ENCODE peak calls at places on chromosomes 12 and 14, in four cellular contexts. One of them, this sample, is unnamed.

GRCh38 chr14:24062216-24062980 is 9.0 kb upstream of the CPNE6 start:
- DNase-seq in GM12878: no peak
- DNase-seq in SK-N-SH: peak; percentile 5
- DNase-seq in HepG2: no peak
- DNase-seq in this sample: no peak

GRCh38 chr12:10408842-10409241 is 715 bp downstream of the KLRC4 start:
- DNase-seq in GM12878: no peak
- DNase-seq in SK-N-SH: no peak
- DNase-seq in HepG2: no peak
- DNase-seq in this sample: no peak

GRCh38 chr14:65599375-65599774 is 186.8 kb downstream of the FUT8 start:
- DNase-seq in SK-N-SH: no peak
- DNase-seq in GM12878: no peak
- DNase-seq in HepG2: no peak
- DNase-seq in this sample: no peak

GRCh38 chr12:3207858-3208257 is 130.7 kb downstream of the TSPAN9 start:
- DNase-seq in SK-N-SH: no peak
- DNase-seq in HepG2: peak; percentile 61
- DNase-seq in GM12878: no peak
- DNase-seq in this sample: no peak

GRCh38 chr12:50285253-50285652 is 1.9 kb upstream of the LIMA1 start:
- DNase-seq in SK-N-SH: no peak
- DNase-seq in GM12878: no peak
- DNase-seq in HepG2: no peak
- DNase-seq in this sample: no peak

GRCh38 chr14:51776102-51776894 is 84.1 kb upstream of the GNG2 start:
- DNase-seq in GM12878: no peak
- DNase-seq in SK-N-SH: peak; percentile 87
- DNase-seq in HepG2: peak; percentile 52
- DNase-seq in this sample: peak; percentile 56

GRCh38 chr12:6957741-6958608 is 6.8 kb downstream of the PTPN6 start:
- DNase-seq in GM12878: no peak
- DNase-seq in SK-N-SH: no peak
- DNase-seq in HepG2: no peak
- DNase-seq in this sample: no peak

GRCh38 chr12:76010732-76011458 is 20.7 kb downstream of the PHLDA1 start:
- DNase-seq in GM12878: no peak
- DNase-seq in SK-N-SH: no peak
- DNase-seq in HepG2: peak; percentile 81
- DNase-seq in this sample: no peak

GRCh38 chr12:60072911-60073310 is 477.1 kb downstream of the SLC16A7 start:
- DNase-seq in GM12878: no peak
- DNase-seq in SK-N-SH: no peak
- DNase-seq in HepG2: no peak
- DNase-seq in this sample: no peak

GRCh38 chr14:44453433-44454171 is 53.5 kb downstream of the FSCB start:
- DNase-seq in SK-N-SH: no peak
- DNase-seq in GM12878: no peak
- DNase-seq in HepG2: no peak
- DNase-seq in this sample: peak; percentile 66

GRCh38 chr12:52203126-52203921 is 11.5 kb upstream of the KRT80 start:
- DNase-seq in SK-N-SH: peak; percentile 63
- DNase-seq in HepG2: peak; percentile 63
- DNase-seq in GM12878: no peak
- DNase-seq in this sample: peak; percentile 80

GRCh38 chr14:100117647-100118376 is 41.6 kb downstream of the DEGS2 start:
- DNase-seq in HepG2: no peak
- DNase-seq in GM12878: no peak
- DNase-seq in SK-N-SH: no peak
- DNase-seq in this sample: no peak

DNA sequence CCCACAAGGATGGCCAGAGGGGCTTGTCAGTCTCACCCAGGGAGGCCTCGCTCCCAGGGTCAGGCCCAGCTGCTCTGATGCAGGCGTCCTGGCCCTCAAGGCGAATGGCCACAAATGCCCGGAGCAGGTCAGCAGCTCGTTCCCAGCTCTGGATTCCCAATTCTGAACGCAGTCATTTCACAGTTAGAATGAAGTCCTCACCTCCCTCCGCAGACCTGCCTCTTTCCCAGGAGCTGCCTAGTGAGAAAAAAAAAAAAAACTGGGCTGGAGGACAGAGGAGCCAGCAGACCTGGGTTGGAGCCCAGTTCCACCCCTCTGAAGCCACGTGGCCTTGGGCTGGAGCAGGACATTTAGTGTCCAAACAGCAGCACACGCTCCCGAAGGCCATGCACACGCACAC is 62.2 kb upstream of the DIO3 start:
- DNase-seq in GM12878: no peak
- DNase-seq in SK-N-SH: no peak
- DNase-seq in HepG2: no peak
- DNase-seq in this sample: no peak
- TF ChIP-seq JUND in GM12878: no peak
- TF ChIP-seq JUND in SK-N-SH: no peak
- TF ChIP-seq JUND in HepG2: no peak
- TF ChIP-seq JUND in this sample: no peak

GRCh38 chr12:106901276-106901675 is 54.4 kb upstream of the TMEM263 start:
- DNase-seq in SK-N-SH: no peak
- DNase-seq in HepG2: no peak
- DNase-seq in GM12878: no peak
- DNase-seq in this sample: no peak

GRCh38 chr12:106902053-106902452 is 53.7 kb upstream of the TMEM263 start:
- DNase-seq in SK-N-SH: no peak
- DNase-seq in HepG2: no peak
- DNase-seq in GM12878: no peak
- DNase-seq in this sample: no peak

GRCh38 chr12:106906715-106907114 is 49.0 kb upstream of the TMEM263 start:
- DNase-seq in SK-N-SH: no peak
- DNase-seq in GM12878: no peak
- DNase-seq in HepG2: no peak
- DNase-seq in this sample: no peak

GRCh38 chr12:106900554-106900953 is 55.2 kb upstream of the TMEM263 start:
- DNase-seq in GM12878: no peak
- DNase-seq in SK-N-SH: no peak
- DNase-seq in HepG2: no peak
- DNase-seq in this sample: no peak

DNA sequence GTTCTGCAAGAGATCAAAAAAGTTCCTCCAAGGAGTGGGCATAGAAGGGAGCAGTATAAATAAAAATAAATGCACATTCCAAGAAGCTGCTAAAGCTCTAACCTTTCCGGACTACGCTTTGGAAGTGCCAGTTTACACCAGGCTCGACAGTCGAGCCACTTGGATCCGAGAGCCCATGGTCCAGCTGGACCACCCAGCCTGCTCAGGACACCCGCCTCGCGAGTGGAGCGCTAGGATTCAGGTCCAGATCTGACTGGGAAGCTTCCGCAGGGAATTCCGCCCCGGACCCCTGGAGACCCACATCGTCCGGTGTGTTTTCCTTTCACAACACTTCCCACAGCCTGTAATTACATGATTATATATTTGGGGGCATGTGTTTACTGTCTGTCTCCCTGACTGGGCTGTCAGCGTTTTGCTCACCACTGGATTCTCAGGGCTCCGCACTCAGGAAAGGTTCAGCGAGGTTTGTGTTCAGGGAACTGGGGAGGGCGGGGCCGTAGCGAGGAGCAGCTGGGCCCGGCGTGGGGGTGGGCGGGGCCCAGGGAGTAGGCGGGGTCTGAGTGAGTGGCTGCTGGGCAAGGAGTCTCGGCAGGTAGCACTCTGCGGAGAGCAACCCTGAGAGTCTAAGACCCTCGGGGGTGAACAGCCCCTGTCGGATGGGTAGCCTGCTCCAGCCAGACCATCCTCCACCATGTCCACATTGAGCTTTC is 52.3 kb upstream of the TMEM263 start:
- DNase-seq in GM12878: no peak
- DNase-seq in SK-N-SH: peak; percentile 87
- DNase-seq in HepG2: peak; percentile 33
- DNase-seq in this sample: peak; percentile 83
- TF ChIP-seq JUND in GM12878: no peak
- TF ChIP-seq JUND in SK-N-SH: no peak
- TF ChIP-seq JUND in HepG2: no peak
- TF ChIP-seq JUND in this sample: no peak

GRCh38 chr14:54120260-54120659 is 163.6 kb upstream of the BMP4 start:
- DNase-seq in HepG2: no peak
- DNase-seq in SK-N-SH: no peak
- DNase-seq in GM12878: no peak
- DNase-seq in this sample: no peak

GRCh38 chr14:54125109-54125508 is 168.5 kb upstream of the BMP4 start:
- DNase-seq in SK-N-SH: no peak
- DNase-seq in HepG2: no peak
- DNase-seq in GM12878: no peak
- DNase-seq in this sample: no peak

GRCh38 chr14:54117924-54118323 is 161.3 kb upstream of the BMP4 start:
- DNase-seq in GM12878: no peak
- DNase-seq in HepG2: peak; percentile 72
- DNase-seq in SK-N-SH: no peak
- DNase-seq in this sample: no peak

GRCh38 chr14:54123836-54124235 is 167.2 kb upstream of the BMP4 start:
- DNase-seq in HepG2: no peak
- DNase-seq in SK-N-SH: no peak
- DNase-seq in GM12878: no peak
- DNase-seq in this sample: no peak

GRCh38 chr14:54121461-54121860 is 164.8 kb upstream of the BMP4 start:
- DNase-seq in SK-N-SH: no peak
- DNase-seq in HepG2: no peak
- DNase-seq in GM12878: no peak
- DNase-seq in this sample: no peak
- TF ChIP-seq JUND in SK-N-SH: no peak
- TF ChIP-seq JUND in HepG2: no peak
- TF ChIP-seq JUND in GM12878: no peak
- TF ChIP-seq JUND in this sample: no peak

DNA sequence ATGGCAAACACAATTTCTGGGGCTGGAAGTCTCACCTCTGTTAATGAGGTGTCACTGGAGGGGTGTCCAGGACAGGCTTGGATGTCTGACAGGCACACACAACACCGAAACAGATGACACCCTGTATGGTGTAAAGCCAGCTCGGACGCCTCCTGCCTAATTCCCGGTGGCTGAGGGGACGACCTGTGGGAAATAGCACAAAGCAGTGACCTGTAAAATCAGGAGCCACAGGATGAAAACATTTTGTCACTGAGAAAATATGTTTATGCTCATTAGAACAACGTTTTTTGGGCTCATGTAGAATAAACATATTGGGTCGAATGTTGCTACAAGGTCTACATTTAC is 285.0 kb upstream of the RTL1 start:
- DNase-seq in GM12878: no peak
- DNase-seq in HepG2: no peak
- DNase-seq in SK-N-SH: peak; percentile 4
- DNase-seq in this sample: no peak
- TF ChIP-seq JUND in GM12878: no peak
- TF ChIP-seq JUND in HepG2: no peak
- TF ChIP-seq JUND in SK-N-SH: no peak
- TF ChIP-seq JUND in this sample: no peak

DNA sequence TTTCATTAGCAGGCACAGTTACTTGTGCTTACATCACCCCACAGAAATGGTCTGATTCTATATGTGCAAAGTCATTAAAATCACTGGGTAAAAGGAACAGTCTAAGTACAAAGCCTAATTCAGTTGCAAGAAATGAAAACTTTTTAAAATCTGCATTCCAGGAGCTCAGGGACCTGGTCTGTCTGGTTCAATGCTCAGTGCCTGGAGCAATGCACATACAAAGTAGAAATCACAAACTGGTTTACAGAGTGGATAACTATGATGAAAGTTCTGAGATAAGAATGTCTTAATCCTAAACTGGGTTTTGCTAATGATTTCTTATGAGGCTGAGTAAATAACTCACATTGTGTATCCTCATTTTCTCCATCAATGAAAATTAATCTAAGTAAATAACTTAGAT is 28.7 kb downstream of the LMNTD1 start:
- DNase-seq in GM12878: no peak
- DNase-seq in SK-N-SH: no peak
- DNase-seq in HepG2: no peak
- DNase-seq in this sample: no peak
- TF ChIP-seq JUND in GM12878: no peak
- TF ChIP-seq JUND in SK-N-SH: no peak
- TF ChIP-seq JUND in HepG2: no peak
- TF ChIP-seq JUND in this sample: no peak

GRCh38 chr14:56342419-56342901 is 224.2 kb downstream of the PELI2 start:
- DNase-seq in SK-N-SH: no peak
- DNase-seq in GM12878: no peak
- DNase-seq in HepG2: no peak
- DNase-seq in this sample: no peak

GRCh38 chr14:56338674-56339073 is 220.5 kb downstream of the PELI2 start:
- DNase-seq in HepG2: no peak
- DNase-seq in SK-N-SH: no peak
- DNase-seq in GM12878: no peak
- DNase-seq in this sample: no peak

GRCh38 chr14:56340921-56341320 is 222.7 kb downstream of the PELI2 start:
- DNase-seq in SK-N-SH: no peak
- DNase-seq in HepG2: no peak
- DNase-seq in GM12878: no peak
- DNase-seq in this sample: no peak

GRCh38 chr14:56339855-56340701 is 221.9 kb downstream of the PELI2 start:
- DNase-seq in SK-N-SH: peak; percentile 39
- DNase-seq in GM12878: no peak
- DNase-seq in HepG2: peak; percentile 41
- DNase-seq in this sample: peak; percentile 66

GRCh38 chr14:56341766-56342418 is 223.7 kb downstream of the PELI2 start:
- DNase-seq in HepG2: no peak
- DNase-seq in GM12878: no peak
- DNase-seq in SK-N-SH: no peak
- DNase-seq in this sample: no peak
- TF ChIP-seq JUND in HepG2: no peak
- TF ChIP-seq JUND in GM12878: no peak
- TF ChIP-seq JUND in SK-N-SH: no peak
- TF ChIP-seq JUND in this sample: no peak

GRCh38 chr12:96434107-96434506 is 33.9 kb upstream of the CDK17 start:
- DNase-seq in SK-N-SH: no peak
- DNase-seq in HepG2: no peak
- DNase-seq in GM12878: no peak
- DNase-seq in this sample: no peak
- TF ChIP-seq JUND in SK-N-SH: no peak
- TF ChIP-seq JUND in HepG2: no peak
- TF ChIP-seq JUND in GM12878: no peak
- TF ChIP-seq JUND in this sample: no peak